ENCODE peak calls at places on chromosomes 13 and 19, in five cellular contexts. One of them, this sample, is unnamed.

GRCh38 chr13:79777504-79777903 is 296.5 kb downstream of the NDFIP2 start:
- DNase-seq in fibroblast of mammary gland: no peak
- DNase-seq in GF-D8: no peak
- DNase-seq in AG04450: no peak
- DNase-seq in ovary: no peak
- DNase-seq in this sample: no peak

GRCh38 chr13:51955841-51956603 is 55.2 kb downstream of the ATP7B start:
- DNase-seq in fibroblast of mammary gland: no peak
- DNase-seq in GF-D8: no peak
- DNase-seq in AG04450: no peak
- DNase-seq in ovary: no peak
- DNase-seq in this sample: no peak

GRCh38 chr19:35620001-35620400 is 7.5 kb downstream of the HAUS5 start:
- DNase-seq in fibroblast of mammary gland: no peak
- DNase-seq in GF-D8: no peak
- DNase-seq in AG04450: no peak
- DNase-seq in ovary: no peak
- DNase-seq in this sample: no peak

GRCh38 chr13:20349564-20350379 is 117.7 kb upstream of the GJB6 start:
- DNase-seq in fibroblast of mammary gland: peak
- DNase-seq in GF-D8: no peak
- DNase-seq in AG04450: no peak
- DNase-seq in ovary: no peak
- DNase-seq in this sample: no peak

GRCh38 chr13:112213467-112214245 is 146.7 kb downstream of the SOX1 start:
- DNase-seq in fibroblast of mammary gland: no peak
- DNase-seq in GF-D8: no peak
- DNase-seq in AG04450: no peak
- DNase-seq in ovary: no peak
- DNase-seq in this sample: no peak

GRCh38 chr13:60134376-60134775 is 29.4 kb downstream of the DIAPH3 start:
- DNase-seq in fibroblast of mammary gland: peak
- DNase-seq in GF-D8: no peak
- DNase-seq in AG04450: no peak
- DNase-seq in ovary: no peak
- DNase-seq in this sample: no peak

GRCh38 chr13:84524586-84524985 is 642.3 kb upstream of the SLITRK1 start:
- DNase-seq in fibroblast of mammary gland: no peak
- DNase-seq in GF-D8: no peak
- DNase-seq in AG04450: no peak
- DNase-seq in ovary: no peak
- DNase-seq in this sample: no peak

GRCh38 chr19:19865750-19866598 is at the start of gene ZNF253:
- DNase-seq in fibroblast of mammary gland: peak
- DNase-seq in GF-D8: peak
- DNase-seq in AG04450: peak
- DNase-seq in ovary: peak
- DNase-seq in this sample: peak

GRCh38 chr19:15479391-15480345 is at the start of gene PGLYRP2:
- DNase-seq in fibroblast of mammary gland: no peak
- DNase-seq in GF-D8: peak
- DNase-seq in AG04450: no peak
- DNase-seq in ovary: no peak
- DNase-seq in this sample: no peak

GRCh38 chr13:87671031-87671823 is at the start of gene SLITRK5:
- DNase-seq in fibroblast of mammary gland: peak
- DNase-seq in GF-D8: no peak
- DNase-seq in AG04450: no peak
- DNase-seq in ovary: no peak
- DNase-seq in this sample: peak

GRCh38 chr19:16118489-16119033 is 6.9 kb downstream of the RAB8A start:
- DNase-seq in fibroblast of mammary gland: no peak
- DNase-seq in GF-D8: peak
- DNase-seq in AG04450: no peak
- DNase-seq in ovary: no peak
- DNase-seq in this sample: peak

GRCh38 chr13:26219726-26220125 is 2.4 kb downstream of the RNF6 start:
- DNase-seq in fibroblast of mammary gland: peak
- DNase-seq in GF-D8: no peak
- DNase-seq in AG04450: no peak
- DNase-seq in ovary: no peak
- DNase-seq in this sample: no peak

GRCh38 chr19:10518444-10519361 is 1.5 kb upstream of the S1PR5 start:
- DNase-seq in fibroblast of mammary gland: no peak
- DNase-seq in GF-D8: no peak
- DNase-seq in AG04450: no peak
- DNase-seq in ovary: no peak
- DNase-seq in this sample: no peak

GRCh38 chr13:28494537-28494860 is 429 bp downstream of the FLT1 start:
- DNase-seq in fibroblast of mammary gland: no peak
- DNase-seq in GF-D8: no peak
- DNase-seq in AG04450: no peak
- DNase-seq in ovary: no peak
- DNase-seq in this sample: no peak

GRCh38 chr13:49551245-49551644 is 34.1 kb downstream of the RCBTB1 start:
- DNase-seq in fibroblast of mammary gland: no peak
- DNase-seq in GF-D8: no peak
- DNase-seq in AG04450: no peak
- DNase-seq in ovary: no peak
- DNase-seq in this sample: peak

GRCh38 chr19:41304706-41305483 is 5.1 kb upstream of the CCDC97 start:
- DNase-seq in fibroblast of mammary gland: no peak
- DNase-seq in GF-D8: no peak
- DNase-seq in AG04450: no peak
- DNase-seq in ovary: peak
- DNase-seq in this sample: no peak

GRCh38 chr19:41344162-41344561 is 9.6 kb downstream of the TGFB1 start:
- DNase-seq in fibroblast of mammary gland: no peak
- DNase-seq in GF-D8: no peak
- DNase-seq in AG04450: no peak
- DNase-seq in ovary: no peak
- DNase-seq in this sample: no peak

GRCh38 chr19:9941236-9941635 is 4.9 kb upstream of the OLFM2 start:
- DNase-seq in fibroblast of mammary gland: peak
- DNase-seq in GF-D8: no peak
- DNase-seq in AG04450: no peak
- DNase-seq in ovary: no peak
- DNase-seq in this sample: no peak

GRCh38 chr19:1016647-1017114 is 4.2 kb downstream of the TMEM259 start:
- DNase-seq in fibroblast of mammary gland: peak
- DNase-seq in GF-D8: no peak
- DNase-seq in AG04450: no peak
- DNase-seq in ovary: no peak
- DNase-seq in this sample: no peak

GRCh38 chr19:1189419-1189818 is 15.4 kb upstream of the SBNO2 start:
- DNase-seq in fibroblast of mammary gland: no peak
- DNase-seq in GF-D8: no peak
- DNase-seq in AG04450: no peak
- DNase-seq in ovary: no peak
- DNase-seq in this sample: no peak

GRCh38 chr19:17467471-17468301 is 2.6 kb upstream of the SLC27A1 start:
- DNase-seq in fibroblast of mammary gland: no peak
- DNase-seq in GF-D8: no peak
- DNase-seq in AG04450: no peak
- DNase-seq in ovary: no peak
- DNase-seq in this sample: no peak

GRCh38 chr19:35879068-35879467 is 10.7 kb downstream of the APLP1 start:
- DNase-seq in fibroblast of mammary gland: no peak
- DNase-seq in GF-D8: no peak
- DNase-seq in AG04450: no peak
- DNase-seq in ovary: no peak
- DNase-seq in this sample: no peak

GRCh38 chr19:54021363-54021762 is 29.9 kb downstream of the CACNG6 start:
- DNase-seq in fibroblast of mammary gland: no peak
- DNase-seq in GF-D8: no peak
- DNase-seq in AG04450: no peak
- DNase-seq in ovary: no peak
- DNase-seq in this sample: no peak

GRCh38 chr19:13573268-13573667 is 67.0 kb upstream of the CACNA1A start:
- DNase-seq in fibroblast of mammary gland: no peak
- DNase-seq in GF-D8: no peak
- DNase-seq in AG04450: no peak
- DNase-seq in ovary: no peak
- DNase-seq in this sample: no peak

GRCh38 chr13:71674776-71675352 is 192.1 kb downstream of the DACH1 start:
- DNase-seq in fibroblast of mammary gland: no peak
- DNase-seq in GF-D8: no peak
- DNase-seq in AG04450: no peak
- DNase-seq in ovary: no peak
- DNase-seq in this sample: no peak

GRCh38 chr19:57708641-57709354 is at the start of gene ZNF154:
- DNase-seq in fibroblast of mammary gland: peak
- DNase-seq in GF-D8: no peak
- DNase-seq in AG04450: peak
- DNase-seq in ovary: peak
- DNase-seq in this sample: no peak

GRCh38 chr13:42567772-42568428 is 6.1 kb upstream of the TNFSF11 start:
- DNase-seq in fibroblast of mammary gland: no peak
- DNase-seq in GF-D8: no peak
- DNase-seq in AG04450: no peak
- DNase-seq in ovary: no peak
- DNase-seq in this sample: no peak

GRCh38 chr13:64774915-64775314 is 2455.2 kb downstream of the PCDH9 start:
- DNase-seq in fibroblast of mammary gland: no peak
- DNase-seq in GF-D8: no peak
- DNase-seq in AG04450: no peak
- DNase-seq in ovary: no peak
- DNase-seq in this sample: no peak

GRCh38 chr13:67147257-67148218 is 82.6 kb downstream of the PCDH9 start:
- DNase-seq in fibroblast of mammary gland: peak
- DNase-seq in GF-D8: no peak
- DNase-seq in AG04450: peak
- DNase-seq in ovary: no peak
- DNase-seq in this sample: no peak

GRCh38 chr19:19459099-19459498 is 53.6 kb downstream of the GATAD2A start:
- DNase-seq in fibroblast of mammary gland: peak
- DNase-seq in GF-D8: no peak
- DNase-seq in AG04450: no peak
- DNase-seq in ovary: no peak
- DNase-seq in this sample: no peak

GRCh38 chr19:11012507-11012906 is 51.7 kb downstream of the SMARCA4 start:
- DNase-seq in fibroblast of mammary gland: no peak
- DNase-seq in GF-D8: no peak
- DNase-seq in AG04450: no peak
- DNase-seq in ovary: no peak
- DNase-seq in this sample: no peak

GRCh38 chr13:97261254-97262015 is 39.3 kb downstream of the MBNL2 start:
- DNase-seq in fibroblast of mammary gland: no peak
- DNase-seq in GF-D8: no peak
- DNase-seq in AG04450: no peak
- DNase-seq in ovary: no peak
- DNase-seq in this sample: no peak

GRCh38 chr19:41997121-41997850 is 3.3 kb upstream of the ATP1A3 start:
- DNase-seq in fibroblast of mammary gland: peak
- DNase-seq in GF-D8: no peak
- DNase-seq in AG04450: no peak
- DNase-seq in ovary: no peak
- DNase-seq in this sample: no peak

GRCh38 chr13:22114630-22115311 is 443.9 kb downstream of the FGF9 start:
- DNase-seq in fibroblast of mammary gland: no peak
- DNase-seq in GF-D8: peak
- DNase-seq in AG04450: no peak
- DNase-seq in ovary: no peak
- DNase-seq in this sample: peak

GRCh38 chr13:44484562-44485164 is 91.5 kb downstream of the TSC22D1 start:
- DNase-seq in fibroblast of mammary gland: no peak
- DNase-seq in GF-D8: no peak
- DNase-seq in AG04450: no peak
- DNase-seq in ovary: no peak
- DNase-seq in this sample: no peak

GRCh38 chr13:50387124-50387581 is 371.9 kb downstream of the KCNRG start:
- DNase-seq in fibroblast of mammary gland: peak
- DNase-seq in GF-D8: no peak
- DNase-seq in AG04450: no peak
- DNase-seq in ovary: no peak
- DNase-seq in this sample: no peak

GRCh38 chr13:102580552-102581169 is 16.1 kb upstream of the TPP2 start:
- DNase-seq in fibroblast of mammary gland: peak
- DNase-seq in GF-D8: peak
- DNase-seq in AG04450: peak
- DNase-seq in ovary: no peak
- DNase-seq in this sample: no peak

GRCh38 chr13:21079761-21080730 is 18.7 kb upstream of the LATS2 start:
- DNase-seq in fibroblast of mammary gland: peak
- DNase-seq in GF-D8: peak
- DNase-seq in AG04450: peak
- DNase-seq in ovary: no peak
- DNase-seq in this sample: peak

GRCh38 chr19:10760268-10760944 is 42.5 kb downstream of the DNM2 start:
- DNase-seq in fibroblast of mammary gland: peak
- DNase-seq in GF-D8: peak
- DNase-seq in AG04450: no peak
- DNase-seq in ovary: no peak
- DNase-seq in this sample: no peak

This sample was measured in HL-60.